ENCODE peak calls at places on chromosome 2, in nine cellular contexts. Q, H, Z, G, K, S, X, I and E are unnamed samples.
A peak's percentile ranks its signal among the peaks of the same experiment; 100 is the strongest.

GRCh38 chr2:224146356-224147160 is 107.5 kb upstream of the SERPINE2 start:
- DNase-seq in Q (no peak), H (no peak), Z (peak; percentile 38), G (no peak), K (no peak), S (no peak), X (no peak), I (peak; percentile 41), E (no peak)

GRCh38 chr2:121078869-121079268 is 206.1 kb downstream of the TFCP2L1 start:
- DNase-seq in Q (no peak), H (no peak), Z (no peak), G (no peak), K (no peak), S (no peak), X (no peak), I (no peak), E (no peak)

GRCh38 chr2:110713508-110714362 is 18.6 kb upstream of the ACOXL start:
- DNase-seq in Q (no peak), H (no peak), Z (peak; percentile 11), G (no peak), K (no peak), S (no peak), X (no peak), I (no peak), E (no peak)

GRCh38 chr2:45128580-45128997 is 119.3 kb upstream of the SIX2 start:
- DNase-seq in Q (no peak), H (peak; percentile 35), Z (no peak), G (peak; percentile 41), K (no peak), S (no peak), X (peak; percentile 46), I (peak; percentile 81), E (no peak)

GRCh38 chr2:241636182-241636982 is 576 bp downstream of the THAP4 start:
- DNase-seq in Q (no peak), H (no peak), Z (peak; percentile 62), G (peak; percentile 40), K (peak; percentile 48), S (no peak), X (peak; percentile 32), I (peak; percentile 52), E (peak; percentile 81)

GRCh38 chr2:241118727-241119505 is 16.8 kb upstream of the MTERF4 start:
- DNase-seq in Q (no peak), H (no peak), Z (no peak), G (no peak), K (no peak), S (no peak), X (no peak), I (no peak), E (no peak)

GRCh38 chr2:138147796-138148195 is 183.5 kb downstream of the HNMT start:
- DNase-seq in Q (no peak), H (no peak), Z (no peak), G (no peak), K (no peak), S (no peak), X (no peak), I (no peak), E (no peak)

GRCh38 chr2:45469314-45470099 is 141.6 kb downstream of the SRBD1 start:
- DNase-seq in Q (no peak), H (no peak), Z (no peak), G (no peak), K (no peak), S (no peak), X (no peak), I (peak; percentile 39), E (no peak)

GRCh38 chr2:55133467-55134315 is 83.4 kb upstream of the RTN4 start:
- DNase-seq in Q (peak; percentile 11), H (peak; percentile 63), Z (peak; percentile 51), G (peak; percentile 30), K (peak; percentile 29), S (peak; percentile 20), X (no peak), I (peak; percentile 57), E (peak; percentile 83)

GRCh38 chr2:110170102-110170501 is 34.7 kb downstream of the NPHP1 start:
- DNase-seq in Q (no peak), H (no peak), Z (no peak), G (no peak), K (no peak), S (no peak), X (no peak), I (no peak), E (no peak)

GRCh38 chr2:154133823-154134222 is 262.1 kb downstream of the GALNT13 start:
- DNase-seq in Q (no peak), H (no peak), Z (peak; percentile 4), G (no peak), K (no peak), S (no peak), X (no peak), I (peak; percentile 45), E (no peak)

GRCh38 chr2:205053827-205054410 is 508.6 kb downstream of the PARD3B start:
- DNase-seq in Q (no peak), H (no peak), Z (no peak), G (no peak), K (no peak), S (no peak), X (no peak), I (no peak), E (no peak)

GRCh38 chr2:159595410-159596046 is 20.8 kb downstream of the BAZ2B start:
- DNase-seq in Q (no peak), H (no peak), Z (no peak), G (no peak), K (no peak), S (no peak), X (no peak), I (no peak), E (no peak)

GRCh38 chr2:42567806-42568429 is 514 bp upstream of the MTA3 start:
- DNase-seq in Q (no peak), H (peak; percentile 9), Z (peak; percentile 64), G (no peak), K (peak; percentile 55), S (no peak), X (no peak), I (no peak), E (peak; percentile 91)

GRCh38 chr2:203870942-203871341 is 3.4 kb downstream of the CTLA4 start:
- DNase-seq in Q (no peak), H (no peak), Z (no peak), G (no peak), K (no peak), S (no peak), X (no peak), I (no peak), E (no peak)

GRCh38 chr2:63023444-63023843 is 27.2 kb upstream of the OTX1 start:
- DNase-seq in Q (no peak), H (no peak), Z (no peak), G (no peak), K (no peak), S (no peak), X (no peak), I (peak; percentile 73), E (peak; percentile 76)

GRCh38 chr2:190359896-190360376 is 16.5 kb downstream of the INPP1 start:
- DNase-seq in Q (peak; percentile 22), H (peak; percentile 70), Z (peak; percentile 63), G (peak; percentile 67), K (peak; percentile 59), S (peak; percentile 37), X (peak; percentile 55), I (no peak), E (peak; percentile 53)
- H3K4me3 ChIP-seq in Q (peak overlapping the region; percentile 60), H (peak overlapping the region; percentile 34), Z (no peak overlapping the region), G (peak overlapping the region; percentile 34), K (peak overlapping the region; percentile 24), S (peak overlapping the region; percentile 65), X (peak overlapping the region; percentile 43), I (no peak overlapping the region), E (no peak overlapping the region)

GRCh38 chr2:235286624-235287368 is 207.0 kb upstream of the AGAP1 start:
- DNase-seq in Q (no peak), H (no peak), Z (no peak), G (no peak), K (no peak), S (no peak), X (no peak), I (no peak), E (no peak)
- TF ChIP-seq CTCF in Q (no peak), H (no peak), Z (no peak), G (no peak), K (no peak), S (no peak), X (no peak), I (no peak), E (no peak)

GRCh38 chr2:85767803-85768665 is 14.2 kb downstream of the ATOH8 start:
- DNase-seq in Q (no peak), H (no peak), Z (no peak), G (no peak), K (no peak), S (no peak), X (no peak), I (no peak), E (no peak)
- H3K4me1 ChIP-seq in Q (no peaks in the 10 kb centered on the region), H (peaks cover 82% of the 10 kb centered on the region), Z (peaks cover 17% of the 10 kb centered on the region), G (peaks cover 87% of the 10 kb centered on the region), K (peaks cover 84% of the 10 kb centered on the region), S (peaks cover 84% of the 10 kb centered on the region), X (peaks cover 96% of the 10 kb centered on the region), I (peaks cover 65% of the 10 kb centered on the region), E (peaks cover 18% of the 10 kb centered on the region)

DNA sequence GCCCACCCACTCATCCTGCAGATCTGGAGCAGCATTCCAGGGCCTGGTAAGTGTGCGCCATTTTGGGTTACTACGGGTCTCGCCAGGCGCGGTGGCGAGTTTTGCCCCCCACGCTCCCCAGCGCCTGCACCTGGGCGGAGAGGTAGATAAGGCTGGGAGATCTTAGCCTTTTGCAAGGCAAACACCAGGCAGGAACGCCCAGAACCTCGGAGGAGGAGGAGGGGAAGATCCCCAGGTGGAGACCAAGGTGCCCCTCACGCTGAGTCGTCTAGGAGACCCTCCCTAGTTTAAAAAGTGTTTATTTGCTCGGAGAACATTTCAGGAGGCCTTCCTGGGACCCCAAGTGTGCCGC is 365 bp upstream of the RAMP1 start:
- DNase-seq in Q (no peak), H (no peak), Z (no peak), G (no peak), K (no peak), S (no peak), X (no peak), I (no peak), E (peak; percentile 69)
- H3K4me3 ChIP-seq in Q (no peak overlapping the region), H (peak overlapping the region; percentile 64), Z (no peak overlapping the region), G (peak overlapping the region; percentile 63), K (peak overlapping the region; percentile 67), S (peak overlapping the region; percentile 78), X (peak overlapping the region; percentile 71), I (no peak overlapping the region), E (no peak overlapping the region)

DNA sequence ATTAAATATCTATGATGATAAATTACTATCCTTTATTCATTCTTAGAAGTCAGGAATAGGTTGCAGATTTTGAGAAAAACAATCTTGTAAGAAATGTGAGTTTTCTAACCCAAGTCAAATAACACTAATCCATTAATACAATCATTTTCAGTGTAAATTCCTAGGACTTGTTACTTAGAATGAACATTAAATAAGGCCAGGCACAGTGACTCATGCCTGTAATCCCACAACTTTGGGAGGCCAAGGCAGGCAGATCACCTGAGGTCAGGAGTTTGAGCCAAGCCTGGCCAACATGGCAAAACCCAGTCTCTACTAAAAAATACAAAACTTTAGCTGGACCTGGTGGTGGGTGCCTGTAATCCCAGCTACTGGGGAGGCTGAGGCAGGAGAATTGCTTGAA is 45.8 kb upstream of the CDKL4 start:
- DNase-seq in Q (no peak), H (no peak), Z (no peak), G (no peak), K (no peak), S (no peak), X (no peak), I (no peak), E (no peak)
- TF ChIP-seq CTCF in Q (no peak), H (no peak), Z (no peak), G (no peak), K (no peak), S (no peak), X (no peak), I (no peak), E (no peak)

GRCh38 chr2:238786792-238787490 is 60.9 kb upstream of the TWIST2 start:
- DNase-seq in Q (no peak), H (no peak), Z (peak; percentile 27), G (no peak), K (no peak), S (no peak), X (no peak), I (no peak), E (no peak)
- H3K4me1 ChIP-seq in Q (no peaks in the 10 kb centered on the region), H (no peaks in the 10 kb centered on the region), Z (no peaks in the 10 kb centered on the region), G (no peaks in the 10 kb centered on the region), K (peaks cover 6% of the 10 kb centered on the region), S (peaks cover 10% of the 10 kb centered on the region), X (no peaks in the 10 kb centered on the region), I (peaks cover 9% of the 10 kb centered on the region), E (no peaks in the 10 kb centered on the region)